ENCODE peak calls at places on chromosomes 11 and 22, in five cellular contexts. U, Q, M, F and W are unnamed samples.
A peak's percentile ranks its signal among the peaks of the same experiment; 100 is the strongest.

GRCh38 chr11:114085965-114086364 is 26.5 kb downstream of the ZBTB16 start:
- DNase-seq in U (no peak), Q (no peak), M (no peak), F (no peak), W (no peak)

GRCh38 chr11:9714540-9714939 is 50.7 kb downstream of the SWAP70 start:
- DNase-seq in U (no peak), Q (no peak), M (no peak), F (no peak), W (peak; percentile 29)

GRCh38 chr22:22450343-22450839 is 58.2 kb downstream of the ZNF280B start:
- DNase-seq in U (peak; percentile 84), Q (peak; percentile 40), M (no peak), F (no peak), W (no peak)

GRCh38 chr22:26474687-26475086 is 8.9 kb downstream of the HPS4 start:
- DNase-seq in U (no peak), Q (no peak), M (no peak), F (no peak), W (peak; percentile 29)

GRCh38 chr11:28619870-28620540 is 511.8 kb downstream of the METTL15 start:
- DNase-seq in U (no peak), Q (no peak), M (no peak), F (no peak), W (peak; percentile 43)

GRCh38 chr11:106152013-106152412 is 74.6 kb downstream of the AASDHPPT start:
- DNase-seq in U (no peak), Q (no peak), M (peak; percentile 30), F (no peak), W (peak; percentile 5)

GRCh38 chr11:105042178-105042577 is 3.0 kb downstream of the CARD16 start:
- DNase-seq in U (no peak), Q (no peak), M (no peak), F (no peak), W (no peak)

GRCh38 chr11:47498149-47498548 is 49.2 kb upstream of the RAPSN start:
- DNase-seq in U (no peak), Q (no peak), M (no peak), F (no peak), W (no peak)

GRCh38 chr22:28442951-28443876 is 236.4 kb downstream of the TTC28 start:
- DNase-seq in U (no peak), Q (peak; percentile 77), M (peak; percentile 51), F (peak; percentile 85), W (peak; percentile 80)

GRCh38 chr11:2582958-2583604 is 116.7 kb downstream of the KCNQ1OT1 start:
- DNase-seq in U (no peak), Q (no peak), M (no peak), F (peak; percentile 60), W (no peak)

GRCh38 chr22:47047321-47048122 is 285.1 kb downstream of the TBC1D22A start:
- DNase-seq in U (no peak), Q (no peak), M (no peak), F (peak; percentile 45), W (no peak)

GRCh38 chr22:16959345-16959930 is 48.6 kb downstream of the GAB4 start:
- DNase-seq in U (no peak), Q (no peak), M (no peak), F (peak; percentile 40), W (no peak)

GRCh38 chr11:86116386-86116726 is 47.5 kb upstream of the PICALM start:
- DNase-seq in U (peak; percentile 50), Q (no peak), M (no peak), F (no peak), W (peak; percentile 75)

GRCh38 chr11:12285811-12286222 is 91.6 kb upstream of the PARVA start:
- DNase-seq in U (no peak), Q (no peak), M (no peak), F (no peak), W (peak; percentile 51)

GRCh38 chr11:86814775-86815174 is 14.4 kb downstream of the PRSS23 start:
- DNase-seq in U (no peak), Q (no peak), M (no peak), F (no peak), W (peak; percentile 97)

GRCh38 chr11:116864531-116864930 is 27.1 kb upstream of the APOA1 start:
- DNase-seq in U (no peak), Q (no peak), M (no peak), F (no peak), W (peak; percentile 56)

GRCh38 chr11:28887681-28888080 is 779.5 kb downstream of the METTL15 start:
- DNase-seq in U (no peak), Q (no peak), M (no peak), F (no peak), W (peak; percentile 19)

GRCh38 chr22:30247561-30247960 is 1.0 kb upstream of the LIF start:
- DNase-seq in U (no peak), Q (no peak), M (no peak), F (no peak), W (no peak)

GRCh38 chr22:26837784-26838520 is 180.6 kb downstream of the MIAT start:
- DNase-seq in U (peak; percentile 17), Q (no peak), M (no peak), F (no peak), W (no peak)